ENCODE peak calls at places on chromosomes 4 and X, in seven cellular contexts. W is dorsolateral prefrontal cortex, N is heart right ventricle, V is A549, U is psoas muscle, H is cardiac muscle cell, O is GM10248. L is an unnamed sample.
A peak's percentile ranks its signal among the peaks of the same experiment; 100 is the strongest.

GRCh38 chr4:105248613-105249012 is 101.9 kb downstream of the TET2 start:
- DNase-seq in H (no peak), U (no peak), V (no peak), W (no peak), O (no peak), N (no peak), L (no peak)

GRCh38 chr4:1413221-1413663 is 7.0 kb upstream of the NKX1-1 start:
- DNase-seq in U (no peak), H (no peak), W (peak; percentile 21), N (no peak), V (no peak), O (no peak), L (no peak)

GRCh38 chr4:140363558-140363957 is 9.9 kb upstream of the SCOC start:
- DNase-seq in H (peak; percentile 33), O (no peak), V (no peak), W (no peak), U (no peak), N (no peak), L (no peak)

GRCh38 chr4:101199507-101200285 is 147.6 kb downstream of the PPP3CA start:
- DNase-seq in O (no peak), W (no peak), U (no peak), V (peak; percentile 19), N (no peak), H (peak; percentile 27), L (no peak)

GRCh38 chr4:120809518-120809917 is 113.0 kb downstream of the PRDM5 start:
- DNase-seq in H (no peak), U (no peak), N (no peak), W (no peak), O (no peak), V (no peak), L (no peak)

GRCh38 chrX:150364347-150365050 is 1.4 kb downstream of the MAMLD1 start:
- DNase-seq in O (no peak), V (peak; percentile 21), N (peak; percentile 17), U (no peak), W (peak; percentile 38), H (peak; percentile 33), L (peak; percentile 26)

GRCh38 chr4:6963139-6963611 is 53.5 kb downstream of the TBC1D14 start:
- DNase-seq in U (no peak), H (no peak), N (no peak), V (no peak), W (no peak), O (peak; percentile 44), L (no peak)

GRCh38 chrX:10618911-10619310 is 1.5 kb downstream of the MID1 start:
- DNase-seq in O (no peak), W (no peak), V (no peak), U (no peak), H (peak; percentile 27), N (no peak), L (no peak)

GRCh38 chr4:95531141-95531540 is 17.6 kb downstream of the UNC5C start:
- DNase-seq in H (peak; percentile 37), U (no peak), V (no peak), O (no peak), W (no peak), N (no peak), L (no peak)

GRCh38 chr4:154982187-154983047 is 201.3 kb downstream of the RBM46 start:
- DNase-seq in W (peak; percentile 55), U (peak; percentile 51), O (peak; percentile 40), H (peak; percentile 70), N (peak; percentile 30), V (peak; percentile 43), L (peak; percentile 60)
- TF ChIP-seq CTCF in W (peak; percentile 72), U (peak; percentile 24), O (peak; percentile 74), H (peak; percentile 78), N (peak; percentile 63), V (peak; percentile 60), L (peak; percentile 77)

DNA sequence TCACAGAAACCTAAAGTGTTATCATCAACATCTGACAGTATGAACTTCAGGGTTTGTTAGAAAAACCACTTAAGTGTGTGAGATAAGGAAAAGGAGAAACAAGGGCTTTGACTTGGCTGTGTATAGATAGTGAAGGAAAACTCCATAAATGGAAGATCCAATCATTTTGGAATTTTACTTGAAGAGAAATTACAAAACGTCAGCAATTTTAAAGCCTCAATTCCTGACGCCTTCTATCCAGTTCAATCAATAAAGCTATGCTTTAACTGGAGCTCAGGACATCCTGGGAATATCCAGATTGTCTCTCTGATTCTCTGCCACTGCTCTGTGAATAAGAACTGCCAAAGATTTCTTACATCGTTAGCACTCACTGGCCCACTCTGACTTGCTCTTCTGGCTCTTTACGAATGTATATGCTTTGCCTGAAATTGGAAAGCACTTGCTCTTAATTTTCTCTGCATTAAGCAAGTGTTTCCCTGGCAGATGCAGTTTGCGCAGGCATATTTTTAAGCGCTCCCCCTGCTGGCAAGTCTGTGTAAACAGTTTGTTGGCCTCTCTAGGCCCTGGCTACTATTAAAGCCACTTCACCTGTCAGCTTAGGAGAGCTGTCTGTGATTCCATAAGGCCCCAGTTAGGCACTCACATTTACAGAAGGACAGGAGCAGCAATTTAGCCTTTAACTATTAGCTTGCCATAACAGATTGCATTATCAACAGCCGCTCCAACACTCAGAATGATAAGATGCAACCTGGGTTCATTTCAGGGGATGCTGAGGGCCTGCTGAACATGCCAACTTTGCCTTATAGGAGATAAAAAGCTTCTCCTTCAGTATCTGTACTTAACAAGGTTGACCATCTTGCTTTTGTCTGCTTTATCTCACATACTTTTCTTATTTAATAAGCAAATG is 251.4 kb upstream of the DDX53 start:
- DNase-seq in N (peak; percentile 21), O (peak; percentile 28), V (peak; percentile 38), U (no peak), H (peak; percentile 95), W (no peak), L (peak; percentile 61)
- TF ChIP-seq CTCF in N (peak; percentile 59), O (peak; percentile 46), V (peak; percentile 57), U (peak; percentile 69), H (peak; percentile 66), W (peak; percentile 76), L (peak; percentile 89)

GRCh38 chr4:126603851-126604250 is 1028.9 kb upstream of the INTU start:
- DNase-seq in W (no peak), V (no peak), O (no peak), N (no peak), U (no peak), H (no peak), L (no peak)

GRCh38 chr4:126603210-126603609 is 1029.5 kb upstream of the INTU start:
- DNase-seq in V (no peak), N (no peak), W (no peak), H (no peak), U (no peak), O (no peak), L (no peak)

DNA sequence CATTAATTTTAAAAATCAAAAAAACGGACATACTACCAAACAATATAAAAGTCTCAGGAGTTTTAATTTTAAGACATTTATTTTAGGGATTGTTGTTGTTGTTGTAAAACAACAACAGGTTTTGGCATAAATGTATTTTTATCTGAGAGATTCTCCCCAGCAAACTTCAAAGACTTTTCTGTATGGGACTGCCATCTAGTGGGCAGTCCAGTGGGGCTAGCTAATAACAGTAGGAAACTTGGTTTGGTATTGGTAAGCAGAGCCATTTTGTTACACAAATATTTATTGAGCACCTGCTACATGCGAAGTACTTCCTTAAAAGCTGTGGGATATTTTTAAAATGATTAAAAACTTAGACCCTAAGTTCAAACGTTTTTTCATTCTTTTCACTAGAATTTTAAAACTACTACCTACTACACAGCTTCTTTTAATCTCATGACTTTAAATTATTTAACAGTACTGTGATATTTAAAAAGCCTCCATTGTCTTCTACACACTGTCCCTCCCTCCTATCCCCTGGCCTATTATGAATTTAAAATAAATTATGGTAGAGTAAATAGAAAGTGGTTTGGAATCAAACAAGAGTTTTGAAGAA is 1028.4 kb upstream of the INTU start:
- DNase-seq in O (peak; percentile 18), N (no peak), H (peak; percentile 45), U (no peak), V (peak; percentile 30), W (no peak), L (peak; percentile 23)
- TF ChIP-seq CTCF in O (peak; percentile 66), N (peak; percentile 71), H (peak; percentile 87), U (peak; percentile 36), V (peak; percentile 39), W (peak; percentile 72), L (peak; percentile 86)

DNA sequence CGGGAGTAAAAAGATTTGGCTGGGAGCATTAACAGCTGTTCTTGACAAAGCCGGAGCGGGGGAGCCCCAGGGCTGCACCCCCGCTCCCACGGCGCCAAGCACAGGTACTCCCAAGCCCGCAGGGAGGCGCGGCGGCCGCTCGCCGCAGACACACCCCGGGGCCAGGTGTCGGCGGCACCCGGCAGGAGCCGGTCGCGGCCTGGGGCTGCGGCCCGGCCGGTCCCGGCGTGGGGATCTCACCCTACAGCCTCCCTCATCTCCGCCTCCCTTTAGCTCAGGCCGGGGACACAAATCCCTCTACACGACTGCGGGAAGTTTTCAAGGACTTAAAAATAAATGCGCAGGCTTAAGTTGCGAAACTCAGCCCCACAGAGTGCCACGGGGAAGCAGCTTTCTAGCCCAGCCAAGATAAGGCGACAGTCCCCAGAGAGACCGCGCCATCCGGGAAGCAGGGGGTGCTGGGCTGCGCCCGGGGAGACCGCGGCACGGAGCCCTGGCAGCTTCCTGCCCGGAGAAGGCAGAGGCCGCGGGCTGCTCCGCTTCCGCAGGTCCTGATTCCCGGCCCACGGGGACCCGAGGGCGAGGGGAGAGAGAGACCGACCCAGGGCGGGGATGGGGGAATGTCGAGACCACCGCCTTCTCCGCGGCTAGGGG is 473 bp downstream of the SH3RF1 start:
- DNase-seq in H (peak; percentile 65), V (peak; percentile 37), U (peak; percentile 81), W (peak; percentile 43), N (peak; percentile 68), O (peak; percentile 73), L (no peak)
- TF ChIP-seq CTCF in H (no peak), V (no peak), U (peak; percentile 32), W (no peak), N (peak; percentile 23), O (peak; percentile 12), L (peak; percentile 28)

L was measured in neural crest cell.